ENCODE peak calls at places on chromosomes 1 and 21, in six cellular contexts. M is brain microvascular endothelial cell, F is uterus, E is kidney, H is ovary, C is dorsolateral prefrontal cortex. D is an unnamed sample.

GRCh38 chr1:165619647-165620151 is 11.3 kb upstream of the MGST3 start:
- DNase-seq in E (no peak), C (no peak), M (no peak), F (no peak), H (no peak), D (no peak)

GRCh38 chr1:208233546-208233945 is 10.6 kb downstream of the PLXNA2 start:
- DNase-seq in C (no peak), M (no peak), E (no peak), F (no peak), H (no peak), D (no peak)

GRCh38 chr1:203408485-203409229 is 57.7 kb upstream of the FMOD start:
- DNase-seq in C (peak), M (peak), E (peak), H (peak), F (peak), D (no peak)

GRCh38 chr1:27106561-27107323 is 48.2 kb downstream of the SLC9A1 start:
- DNase-seq in F (no peak), H (no peak), E (no peak), M (no peak), C (no peak), D (no peak)

GRCh38 chr1:174742805-174743653 is 256.7 kb upstream of the CACYBP start:
- DNase-seq in M (peak), H (no peak), C (no peak), E (no peak), F (no peak), D (no peak)

GRCh38 chr1:58905126-58905490 is 121.3 kb upstream of the JUN start:
- DNase-seq in H (no peak), C (no peak), E (no peak), M (no peak), F (no peak), D (no peak)

GRCh38 chr1:43058545-43059360 is 100.1 kb upstream of the SLC2A1 start:
- DNase-seq in F (no peak), M (no peak), H (peak), E (no peak), C (no peak), D (no peak)

GRCh38 chr1:240027059-240027462 is 64.6 kb upstream of the FMN2 start:
- DNase-seq in E (no peak), H (peak), M (peak), F (no peak), C (peak), D (no peak)

GRCh38 chr1:2412773-2413494 is 570 bp upstream of the PEX10 start:
- DNase-seq in M (no peak), H (peak), E (no peak), C (no peak), F (peak), D (no peak)

GRCh38 chr1:206524739-206525364 is 17.5 kb downstream of the RASSF5 start:
- DNase-seq in C (no peak), F (no peak), M (no peak), E (no peak), H (no peak), D (no peak)

GRCh38 chr1:109901508-109902145 is 9.0 kb upstream of the CSF1 start:
- DNase-seq in F (no peak), C (no peak), H (no peak), M (no peak), E (no peak), D (no peak)

GRCh38 chr1:221778535-221779142 is 36.8 kb upstream of the DUSP10 start:
- DNase-seq in C (no peak), M (no peak), H (no peak), E (no peak), F (no peak), D (no peak)

GRCh38 chr21:40194181-40194580 is 326.9 kb downstream of the PCP4 start:
- DNase-seq in C (no peak), E (no peak), F (no peak), H (no peak), M (no peak), D (no peak)

GRCh38 chr1:207389728-207390464 is 64.2 kb upstream of the CR2 start:
- DNase-seq in H (no peak), C (no peak), E (no peak), M (peak), F (no peak), D (no peak)

GRCh38 chr1:53344921-53345838 is 17.3 kb upstream of the LRP8 start:
- DNase-seq in F (no peak), H (peak), E (peak), C (no peak), M (no peak), D (peak)

GRCh38 chr1:79364896-79365295 is 358.4 kb upstream of the ADGRL4 start:
- DNase-seq in C (no peak), H (no peak), E (no peak), M (no peak), F (no peak), D (no peak)

GRCh38 chr1:16163882-16164820 is 8.3 kb upstream of the EPHA2 start:
- DNase-seq in F (no peak), E (no peak), C (no peak), H (no peak), M (peak), D (no peak)

GRCh38 chr1:53430779-53431178 is 28.4 kb upstream of the DMRTB1 start:
- DNase-seq in F (no peak), M (no peak), H (no peak), E (no peak), C (no peak), D (no peak)

GRCh38 chr1:233569636-233570035 is 44.3 kb upstream of the KCNK1 start:
- DNase-seq in M (no peak), C (no peak), E (no peak), H (no peak), F (no peak), D (no peak)

GRCh38 chr1:50827546-50827945 is 132.5 kb downstream of the FAF1 start:
- DNase-seq in C (no peak), E (no peak), F (no peak), M (no peak), H (no peak), D (no peak)

GRCh38 chr1:114559356-114559755 is 22.1 kb downstream of the BCAS2 start:
- DNase-seq in F (no peak), H (no peak), M (no peak), C (no peak), E (no peak), D (no peak)

GRCh38 chr1:104132386-104132973 is 382.8 kb downstream of the AMY1C start:
- DNase-seq in C (no peak), E (no peak), F (no peak), H (no peak), M (no peak), D (no peak)

GRCh38 chr1:7409278-7409677 is 361.8 kb upstream of the VAMP3 start:
- DNase-seq in E (peak), C (no peak), H (peak), F (no peak), M (no peak), D (peak)

GRCh38 chr1:229253170-229253974 is 17.5 kb upstream of the RAB4A start:
- DNase-seq in E (no peak), F (no peak), H (no peak), C (no peak), M (no peak), D (no peak)

GRCh38 chr1:240244968-240245628 is 153.4 kb downstream of the FMN2 start:
- DNase-seq in F (no peak), M (peak), C (no peak), E (no peak), H (no peak), D (no peak)

GRCh38 chr1:34896612-34897011 is 32.8 kb downstream of the DLGAP3 start:
- DNase-seq in H (no peak), E (no peak), F (no peak), C (no peak), M (no peak), D (no peak)
- TF ChIP-seq CTCF in H (no peak), E (no peak), F (no peak), C (no peak), M (peak), D (peak)

DNA sequence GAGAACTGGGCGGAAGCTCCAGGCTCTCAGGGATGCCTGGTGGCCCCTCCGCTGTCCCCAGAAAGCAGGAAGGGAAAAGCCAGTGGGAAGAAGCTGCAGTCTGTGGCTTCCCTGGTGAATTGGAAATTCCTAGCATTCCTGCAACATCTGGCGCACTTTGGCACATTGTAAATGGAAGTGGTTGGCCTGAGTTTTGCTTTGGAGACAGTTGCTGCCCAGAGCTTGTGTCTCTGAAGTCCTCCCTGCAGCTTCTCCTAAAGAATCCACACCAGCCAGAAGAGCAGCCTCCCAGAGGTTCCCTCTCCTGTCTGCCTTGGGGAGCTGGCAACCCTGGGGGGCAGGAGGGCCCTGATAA is 48.2 kb downstream of the ARHGEF10L start:
- DNase-seq in C (no peak), F (no peak), H (no peak), M (peak), E (no peak), D (no peak)
- TF ChIP-seq CTCF in C (no peak), F (no peak), H (no peak), M (no peak), E (no peak), D (no peak)

DNA sequence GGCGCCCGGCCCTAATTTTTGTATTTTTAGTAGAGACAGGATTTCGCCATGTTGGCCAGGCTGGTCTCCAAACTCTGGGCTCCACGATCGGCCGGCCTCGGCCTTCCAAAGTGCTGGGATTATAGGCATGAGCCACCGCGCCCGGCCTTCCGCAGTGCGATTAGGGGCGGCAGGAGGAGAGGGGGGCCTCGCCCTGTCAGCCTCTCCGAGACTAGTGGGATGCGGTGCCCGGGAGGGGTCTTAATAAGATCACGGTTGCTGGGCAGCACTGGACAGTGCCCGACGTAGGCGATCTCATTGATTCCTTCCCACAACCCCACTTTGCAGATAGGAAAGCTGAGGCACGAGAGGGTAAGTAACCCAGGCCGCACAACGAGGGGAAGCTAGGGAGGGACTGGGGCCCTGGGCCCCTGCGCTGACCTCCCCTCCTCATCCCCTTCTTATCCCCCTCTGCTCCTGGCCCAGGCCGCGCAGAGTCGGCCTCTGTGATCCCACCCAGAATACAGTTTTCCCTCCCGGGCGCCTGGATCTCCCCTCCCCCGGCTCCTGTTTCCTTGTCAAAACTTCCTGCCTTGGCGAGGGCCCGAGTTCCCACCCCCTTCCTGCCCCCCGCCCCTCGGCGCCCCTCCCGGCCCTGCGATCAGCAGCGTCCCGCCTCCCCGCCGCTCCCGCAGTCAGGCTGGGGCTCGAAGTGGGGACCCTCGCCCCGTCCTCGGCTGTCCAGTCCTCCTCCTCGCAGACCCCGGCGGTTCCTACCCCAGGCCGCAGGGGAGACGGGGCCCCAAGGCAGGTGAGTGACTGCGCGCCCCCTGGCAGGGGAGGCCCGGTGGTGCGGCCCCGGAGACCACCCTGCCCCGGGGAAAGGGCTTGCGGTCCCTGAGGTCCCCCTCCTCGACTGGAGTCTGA is at the start of gene PEAR1:
- DNase-seq in C (no peak), M (no peak), E (peak), H (peak), F (peak), D (no peak)
- TF ChIP-seq CTCF in C (no peak), M (peak), E (no peak), H (no peak), F (no peak), D (peak)

GRCh38 chr1:232306269-232306911 is 323.5 kb downstream of the SIPA1L2 start:
- DNase-seq in H (peak), M (peak), C (no peak), E (no peak), F (peak), D (no peak)
- TF ChIP-seq CTCF in H (no peak), M (peak), C (no peak), E (no peak), F (no peak), D (peak)

GRCh38 chr1:231359113-231359512 is 21.0 kb downstream of the SPRTN start:
- DNase-seq in E (no peak), M (peak), H (no peak), F (no peak), C (no peak), D (no peak)
- TF ChIP-seq CTCF in E (no peak), M (no peak), H (no peak), F (no peak), C (no peak), D (no peak)

GRCh38 chr1:153627797-153628626 is at the start of gene S100A1:
- DNase-seq in E (peak), C (no peak), F (peak), M (no peak), H (peak), D (peak)

GRCh38 chr1:153624965-153625611 is 2.2 kb downstream of the S100A13 start:
- DNase-seq in C (no peak), M (no peak), F (no peak), H (no peak), E (peak), D (peak)

GRCh38 chr1:153628638-153629342 is 556 bp downstream of the S100A1 start:
- DNase-seq in C (no peak), E (peak), F (no peak), H (no peak), M (no peak), D (peak)

GRCh38 chr1:153626477-153626928 is 802 bp downstream of the S100A13 start:
- DNase-seq in F (no peak), H (no peak), M (no peak), C (no peak), E (peak), D (peak)

DNA sequence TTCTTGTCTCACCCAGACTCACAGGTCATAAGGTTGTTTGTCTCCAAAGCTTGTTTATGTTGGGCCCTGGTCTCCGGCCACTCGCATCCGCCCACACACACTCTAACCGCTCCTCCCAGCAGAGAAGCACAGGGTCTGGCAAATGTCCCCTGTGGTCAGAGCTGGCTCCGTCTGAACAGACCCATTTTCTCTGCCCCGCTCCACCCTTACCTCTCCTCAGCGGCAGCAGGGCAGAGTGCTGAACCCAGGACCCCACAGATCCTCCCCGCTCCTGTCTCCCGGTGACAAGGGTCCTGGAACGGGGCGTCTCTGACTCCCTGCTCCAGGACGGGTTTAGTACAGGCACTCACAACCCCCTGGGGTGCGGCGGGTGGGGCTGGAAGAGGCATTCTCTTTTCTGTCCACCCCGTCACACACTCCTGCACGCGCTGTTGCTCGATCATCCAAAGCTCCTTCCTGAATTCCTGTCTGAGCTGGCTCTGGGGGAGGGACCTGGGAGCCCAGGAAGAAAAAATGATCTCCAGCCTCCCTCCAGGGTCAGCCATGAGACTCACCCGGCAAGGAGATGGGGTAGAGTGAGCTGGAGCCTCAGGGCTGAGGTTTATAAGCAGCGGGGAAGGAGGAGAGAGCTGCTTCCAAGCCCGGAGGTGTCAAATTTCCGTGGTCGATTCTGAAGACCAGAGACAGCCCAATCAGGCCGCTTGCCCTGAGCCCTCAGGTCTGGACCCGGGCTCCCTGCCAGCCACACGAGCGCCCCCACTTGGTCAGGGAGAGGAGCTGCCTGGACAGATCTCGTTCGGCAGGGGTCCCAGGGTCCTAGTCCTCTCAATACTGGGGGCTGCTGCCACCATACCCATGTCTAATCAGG is at the start of gene S100A13:
- DNase-seq in H (peak), M (peak), F (peak), C (peak), E (peak), D (peak)
- TF ChIP-seq CTCF in H (peak), M (peak), F (peak), C (peak), E (peak), D (peak)

DNA sequence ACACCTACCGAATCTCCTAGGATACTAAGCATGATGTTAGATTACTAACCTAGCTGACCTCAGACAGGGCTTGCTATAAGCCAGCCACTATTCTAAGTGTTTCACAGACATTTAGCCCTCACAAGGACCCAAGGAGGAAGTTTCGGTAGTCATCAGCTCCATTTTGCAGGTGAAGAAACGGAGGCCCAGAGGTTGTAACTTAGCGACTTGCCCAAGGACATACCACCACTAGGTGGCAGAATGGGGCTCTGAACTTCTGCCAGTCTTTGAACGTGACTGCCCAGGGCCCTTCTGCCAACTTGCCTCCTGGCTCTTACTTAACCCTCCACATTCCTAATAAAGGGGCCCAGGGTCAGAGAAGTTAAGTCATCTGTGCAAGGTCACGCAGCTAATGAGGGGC is 283.5 kb downstream of the C1orf94 start:
- DNase-seq in F (no peak), C (no peak), E (no peak), M (no peak), H (no peak), D (no peak)
- TF ChIP-seq CTCF in F (no peak), C (peak), E (peak), M (peak), H (no peak), D (peak)

D was measured in chondrocyte.